ENCODE peak calls at places on chromosomes 7 and 10, in eight cellular contexts. T is COR-L47; Q is LoVo; M is CD4-positive, CD25-positive, alpha-beta regulatory T cell; W is occipital lobe; N is endothelial cell; P is OCI-M1; X is skeletal muscle cell. S is an unnamed sample.

GRCh38 chr10:61589547-61590243 is 73.0 kb upstream of the CABCOCO1 start:
- DNase-seq in T (no peak), Q (no peak), M (no peak), W (no peak), N (no peak), P (peak), X (no peak), S (no peak)

GRCh38 chr7:105215182-105215581 is 173.5 kb downstream of the SRPK2 start:
- DNase-seq in T (no peak), Q (no peak), M (no peak), W (no peak), N (no peak), P (no peak), X (no peak), S (no peak)

GRCh38 chr10:34996843-34997242 is 93.3 kb downstream of the CUL2 start:
- DNase-seq in T (no peak), Q (no peak), M (no peak), W (no peak), N (no peak), P (peak), X (no peak), S (no peak)

GRCh38 chr7:28358423-28358868 is 53.9 kb upstream of the CREB5 start:
- DNase-seq in T (no peak), Q (peak), M (no peak), W (no peak), N (no peak), P (no peak), X (peak), S (no peak)

GRCh38 chr7:129434846-129435318 is 650 bp downstream of the STRIP2 start:
- DNase-seq in T (peak), Q (no peak), M (no peak), W (peak), N (peak), P (peak), X (no peak), S (no peak)

GRCh38 chr10:122510326-122510725 is 49.0 kb downstream of the HTRA1 start:
- DNase-seq in T (no peak), Q (no peak), M (no peak), W (no peak), N (no peak), P (no peak), X (no peak), S (no peak)

GRCh38 chr10:12561720-12562119 is 212.4 kb downstream of the CAMK1D start:
- DNase-seq in T (no peak), Q (no peak), M (no peak), W (no peak), N (no peak), P (no peak), X (no peak), S (no peak)

GRCh38 chr7:92745241-92745640 is 91.1 kb downstream of the CDK6 start:
- DNase-seq in T (no peak), Q (no peak), M (no peak), W (no peak), N (no peak), P (no peak), X (no peak), S (no peak)

GRCh38 chr7:26398436-26399308 is 107.0 kb downstream of the SNX10 start:
- DNase-seq in T (peak), Q (peak), M (peak), W (peak), N (peak), P (peak), X (no peak), S (peak)

GRCh38 chr10:43083764-43084163 is 6.9 kb downstream of the RET start:
- DNase-seq in T (no peak), Q (no peak), M (no peak), W (no peak), N (no peak), P (no peak), X (no peak), S (no peak)

GRCh38 chr10:15824498-15824897 is 35.8 kb downstream of the MINDY3 start:
- DNase-seq in T (no peak), Q (no peak), M (peak), W (no peak), N (no peak), P (peak), X (no peak), S (no peak)

GRCh38 chr7:130951303-130951975 is 217.4 kb upstream of the KLF14 start:
- DNase-seq in T (no peak), Q (no peak), M (peak), W (no peak), N (no peak), P (no peak), X (no peak), S (no peak)

GRCh38 chr10:13956826-13957225 is 370.1 kb downstream of the PRPF18 start:
- DNase-seq in T (no peak), Q (no peak), M (no peak), W (no peak), N (no peak), P (no peak), X (peak), S (no peak)

GRCh38 chr10:31912898-31913847 is 15.5 kb downstream of the ARHGAP12 start:
- DNase-seq in T (no peak), Q (peak), M (no peak), W (no peak), N (no peak), P (no peak), X (no peak), S (no peak)

GRCh38 chr10:74991435-74991834 is 120.0 kb upstream of the SAMD8 start:
- DNase-seq in T (no peak), Q (peak), M (peak), W (no peak), N (no peak), P (peak), X (no peak), S (no peak)

GRCh38 chr10:31723074-31723750 is 205.4 kb downstream of the ARHGAP12 start:
- DNase-seq in T (no peak), Q (no peak), M (no peak), W (no peak), N (no peak), P (no peak), X (no peak), S (no peak)

GRCh38 chr7:39609462-39610149 is 13.8 kb upstream of the RALA start:
- DNase-seq in T (no peak), Q (no peak), M (no peak), W (no peak), N (peak), P (no peak), X (no peak), S (no peak)

GRCh38 chr7:151637781-151638261 is 118.1 kb upstream of the RHEB start:
- DNase-seq in T (no peak), Q (no peak), M (no peak), W (no peak), N (no peak), P (no peak), X (no peak), S (no peak)

GRCh38 chr10:119378737-119379067 is 163.8 kb downstream of the RGS10 start:
- DNase-seq in T (no peak), Q (no peak), M (no peak), W (peak), N (no peak), P (no peak), X (no peak), S (no peak)

GRCh38 chr7:129689995-129690581 is 78.6 kb downstream of the NRF1 start:
- DNase-seq in T (peak), Q (no peak), M (no peak), W (no peak), N (no peak), P (no peak), X (no peak), S (no peak)

GRCh38 chr10:83555264-83555663 is 584.0 kb upstream of the GHITM start:
- DNase-seq in T (no peak), Q (no peak), M (no peak), W (no peak), N (no peak), P (no peak), X (no peak), S (no peak)

GRCh38 chr10:30883116-30883515 is 148.5 kb downstream of the ZNF438 start:
- DNase-seq in T (no peak), Q (no peak), M (no peak), W (no peak), N (no peak), P (no peak), X (no peak), S (no peak)

GRCh38 chr10:64476520-64476919 is 955.3 kb downstream of the REEP3 start:
- DNase-seq in T (no peak), Q (no peak), M (no peak), W (no peak), N (no peak), P (no peak), X (no peak), S (no peak)

GRCh38 chr10:6409982-6410694 is 169.9 kb downstream of the PRKCQ start:
- DNase-seq in T (no peak), Q (no peak), M (peak), W (no peak), N (peak), P (no peak), X (peak), S (no peak)

GRCh38 chr7:116271161-116271979 is 61.0 kb downstream of the TES start:
- DNase-seq in T (no peak), Q (no peak), M (no peak), W (no peak), N (no peak), P (no peak), X (peak), S (no peak)

GRCh38 chr10:87053121-87053520 is 33.0 kb downstream of the FAM25A start:
- DNase-seq in T (no peak), Q (no peak), M (no peak), W (peak), N (no peak), P (no peak), X (no peak), S (no peak)

GRCh38 chr10:112535432-112536038 is 88.5 kb downstream of the VTI1A start:
- DNase-seq in T (no peak), Q (no peak), M (peak), W (no peak), N (no peak), P (peak), X (no peak), S (no peak)

GRCh38 chr7:1940863-1941262 is 270.8 kb downstream of the ELFN1 start:
- DNase-seq in T (no peak), Q (no peak), M (no peak), W (no peak), N (no peak), P (peak), X (no peak), S (no peak)

GRCh38 chr10:86690231-86690630 is 21.9 kb downstream of the LDB3 start:
- DNase-seq in T (no peak), Q (no peak), M (no peak), W (no peak), N (no peak), P (no peak), X (no peak), S (no peak)

GRCh38 chr10:72567884-72568283 is 58.0 kb downstream of the MICU1 start:
- DNase-seq in T (no peak), Q (no peak), M (no peak), W (no peak), N (peak), P (peak), X (no peak), S (no peak)

GRCh38 chr10:3173173-3173878 is 744 bp upstream of the PITRM1 start:
- DNase-seq in T (peak), Q (no peak), M (no peak), W (no peak), N (no peak), P (no peak), X (no peak), S (peak)

GRCh38 chr10:122567056-122567660 is 6.6 kb downstream of the DMBT1 start:
- DNase-seq in T (no peak), Q (no peak), M (peak), W (no peak), N (peak), P (peak), X (no peak), S (no peak)

GRCh38 chr7:158810846-158811245 is 18.5 kb downstream of the ESYT2 start:
- DNase-seq in T (no peak), Q (no peak), M (no peak), W (no peak), N (no peak), P (no peak), X (no peak), S (no peak)

GRCh38 chr10:132623996-132624846 is 86.6 kb downstream of the INPP5A start:
- DNase-seq in T (no peak), Q (no peak), M (no peak), W (no peak), N (no peak), P (no peak), X (no peak), S (peak)

GRCh38 chr7:1103009-1103788 is 15.3 kb downstream of the GPER1 start:
- DNase-seq in T (no peak), Q (no peak), M (peak), W (no peak), N (no peak), P (no peak), X (no peak), S (no peak)

GRCh38 chr10:20142311-20142710 is 326.1 kb downstream of the PLXDC2 start:
- DNase-seq in T (no peak), Q (no peak), M (no peak), W (no peak), N (no peak), P (no peak), X (no peak), S (no peak)

GRCh38 chr7:35495377-35495776 is 199.6 kb downstream of the HERPUD2 start:
- DNase-seq in T (no peak), Q (no peak), M (no peak), W (no peak), N (no peak), P (no peak), X (no peak), S (no peak)

GRCh38 chr10:58143944-58144343 is 123.8 kb downstream of the IPMK start:
- DNase-seq in T (no peak), Q (no peak), M (peak), W (no peak), N (no peak), P (no peak), X (no peak), S (no peak)

GRCh38 chr7:16411391-16411790 is 9.9 kb downstream of the CRPPA start:
- DNase-seq in T (no peak), Q (no peak), M (no peak), W (no peak), N (no peak), P (no peak), X (no peak), S (no peak)

GRCh38 chr10:8539056-8539455 is 484.6 kb downstream of the GATA3 start:
- DNase-seq in T (no peak), Q (no peak), M (no peak), W (no peak), N (no peak), P (no peak), X (no peak), S (no peak)